ENCODE peak calls at places on chromosomes 5 and 9, in six cellular contexts. T, J, L, Q, C and H are unnamed samples.

GRCh38 chr9:95516221-95516735 is 493 bp downstream of the PTCH1 start:
- DNase-seq in J (no peak), T (peak), C (no peak), Q (peak), L (no peak), H (no peak)

GRCh38 chr9:70340572-70340971 is 73.9 kb downstream of the KLF9 start:
- DNase-seq in J (no peak), T (peak), Q (no peak), L (no peak), C (peak), H (no peak)

GRCh38 chr9:134494905-134495304 is 146.7 kb upstream of the COL5A1 start:
- DNase-seq in T (no peak), Q (no peak), J (no peak), C (no peak), L (no peak), H (no peak)

GRCh38 chr5:96972599-96973334 is 36.9 kb downstream of the LNPEP start:
- DNase-seq in Q (no peak), C (no peak), L (no peak), T (no peak), J (no peak), H (no peak)

GRCh38 chr5:136193396-136193935 is 504 bp upstream of the SMIM32 start:
- DNase-seq in T (no peak), Q (no peak), J (no peak), C (no peak), L (no peak), H (no peak)

GRCh38 chr5:83444445-83444844 is 27.1 kb upstream of the VCAN start:
- DNase-seq in T (no peak), Q (no peak), L (no peak), C (no peak), J (no peak), H (no peak)

GRCh38 chr9:129394920-129395279 is 216.8 kb upstream of the IER5L start:
- DNase-seq in C (no peak), L (no peak), Q (no peak), T (no peak), J (no peak), H (no peak)

GRCh38 chr5:72046106-72046505 is 61.2 kb upstream of the MAP1B start:
- DNase-seq in L (no peak), T (no peak), J (no peak), C (no peak), Q (no peak), H (no peak)

GRCh38 chr5:157549954-157550549 is 25.5 kb downstream of the ADAM19 start:
- DNase-seq in J (no peak), T (no peak), Q (no peak), L (no peak), C (no peak), H (no peak)

GRCh38 chr5:115545065-115545882 is 699 bp upstream of the FEM1C start:
- DNase-seq in L (no peak), T (no peak), C (no peak), Q (no peak), J (no peak), H (no peak)

GRCh38 chr5:919356-920000 is 26.8 kb downstream of the TRIP13 start:
- DNase-seq in T (peak), L (no peak), Q (no peak), J (no peak), C (no peak), H (no peak)

GRCh38 chr5:74641778-74642542 is 1.4 kb upstream of the ENC1 start:
- DNase-seq in T (peak), J (peak), C (peak), Q (peak), L (no peak), H (peak)

GRCh38 chr9:35517552-35518211 is 27.8 kb downstream of the RUSC2 start:
- DNase-seq in C (no peak), Q (no peak), L (no peak), J (no peak), T (no peak), H (no peak)

GRCh38 chr5:177362102-177362868 is 4.6 kb downstream of the RGS14 start:
- DNase-seq in J (no peak), Q (no peak), C (peak), L (no peak), T (no peak), H (no peak)

GRCh38 chr9:108836319-108836718 is 19.5 kb downstream of the ACTL7B start:
- DNase-seq in C (no peak), J (no peak), L (no peak), Q (no peak), T (no peak), H (no peak)

GRCh38 chr5:141692919-141693848 is 11.2 kb upstream of the ARAP3 start:
- DNase-seq in T (no peak), C (peak), J (no peak), Q (no peak), L (no peak), H (no peak)

GRCh38 chr5:100659080-100659479 is 123.9 kb downstream of the FAM174A start:
- DNase-seq in Q (no peak), J (no peak), L (no peak), C (no peak), T (no peak), H (no peak)

GRCh38 chr5:92237896-92238295 is 854.8 kb upstream of the ARRDC3 start:
- DNase-seq in Q (no peak), L (no peak), C (peak), J (no peak), T (no peak), H (no peak)

GRCh38 chr5:3341446-3342240 is 254.0 kb upstream of the IRX1 start:
- DNase-seq in Q (no peak), J (no peak), C (no peak), L (no peak), T (no peak), H (no peak)

GRCh38 chr9:81266086-81266485 is 423.3 kb downstream of the TLE1 start:
- DNase-seq in J (no peak), Q (no peak), C (no peak), T (no peak), L (no peak), H (no peak)

GRCh38 chr9:24900179-24900578 is 354.5 kb upstream of the IZUMO3 start:
- DNase-seq in T (no peak), J (no peak), Q (no peak), L (no peak), C (no peak), H (no peak)

GRCh38 chr9:137973829-137974416 is 96.3 kb downstream of the CACNA1B start:
- DNase-seq in T (no peak), Q (peak), C (no peak), L (no peak), J (no peak), H (no peak)

GRCh38 chr5:132437604-132438275 is 52.8 kb downstream of the IRF1 start:
- DNase-seq in L (peak), J (peak), T (peak), C (peak), Q (peak), H (no peak)

GRCh38 chr5:56052735-56053134 is 58.0 kb upstream of the IL6ST start:
- DNase-seq in Q (no peak), T (no peak), C (no peak), J (no peak), L (no peak), H (no peak)

GRCh38 chr9:4137234-4137633 is 162.6 kb downstream of the GLIS3 start:
- DNase-seq in J (no peak), Q (no peak), T (peak), L (no peak), C (peak), H (no peak)

GRCh38 chr5:153654892-153655520 is 164.5 kb downstream of the GRIA1 start:
- DNase-seq in J (no peak), L (no peak), C (no peak), Q (no peak), T (no peak), H (no peak)

GRCh38 chr5:93307557-93307956 is 273.5 kb downstream of the NR2F1-AS1 start:
- DNase-seq in Q (no peak), T (no peak), J (no peak), C (peak), L (no peak), H (no peak)

GRCh38 chr5:77777281-77777892 is 1.2 kb upstream of the TBCA start:
- DNase-seq in T (no peak), L (no peak), C (peak), J (no peak), Q (no peak), H (no peak)

GRCh38 chr5:125227333-125228075 is 481.1 kb upstream of the ZNF608 start:
- DNase-seq in Q (peak), T (peak), L (peak), J (no peak), C (no peak), H (peak)

GRCh38 chr5:32942225-32942989 is 231.3 kb downstream of the NPR3 start:
- DNase-seq in C (no peak), L (peak), Q (no peak), T (peak), J (no peak), H (no peak)

GRCh38 chr5:14399054-14399657 is 182.4 kb upstream of the OTULINL start:
- DNase-seq in L (no peak), J (no peak), C (peak), Q (peak), T (peak), H (no peak)

GRCh38 chr5:122408592-122409219 is 96.7 kb downstream of the SNCAIP start:
- DNase-seq in J (no peak), T (no peak), C (no peak), L (no peak), Q (no peak), H (no peak)

GRCh38 chr9:88922091-88922490 is 69.2 kb upstream of the S1PR3 start:
- DNase-seq in J (no peak), Q (no peak), C (no peak), L (no peak), T (no peak), H (no peak)

GRCh38 chr5:56507348-56507930 is 274.3 kb upstream of the ANKRD55 start:
- DNase-seq in Q (no peak), T (no peak), L (no peak), C (no peak), J (no peak), H (no peak)

GRCh38 chr5:154181156-154181555 is 9.4 kb upstream of the GALNT10 start:
- DNase-seq in L (no peak), Q (no peak), J (no peak), C (no peak), T (no peak), H (no peak)

GRCh38 chr9:36603006-36603405 is 30.3 kb downstream of the MELK start:
- DNase-seq in T (no peak), Q (no peak), L (no peak), C (no peak), J (no peak), H (no peak)

GRCh38 chr5:142323480-142324376 is 1.1 kb downstream of the SPRY4 start:
- DNase-seq in Q (no peak), J (no peak), L (no peak), T (peak), C (peak), H (peak)

GRCh38 chr5:173429489-173430150 is 101.4 kb upstream of the STC2 start:
- DNase-seq in T (no peak), J (no peak), L (no peak), Q (no peak), C (peak), H (no peak)

DNA sequence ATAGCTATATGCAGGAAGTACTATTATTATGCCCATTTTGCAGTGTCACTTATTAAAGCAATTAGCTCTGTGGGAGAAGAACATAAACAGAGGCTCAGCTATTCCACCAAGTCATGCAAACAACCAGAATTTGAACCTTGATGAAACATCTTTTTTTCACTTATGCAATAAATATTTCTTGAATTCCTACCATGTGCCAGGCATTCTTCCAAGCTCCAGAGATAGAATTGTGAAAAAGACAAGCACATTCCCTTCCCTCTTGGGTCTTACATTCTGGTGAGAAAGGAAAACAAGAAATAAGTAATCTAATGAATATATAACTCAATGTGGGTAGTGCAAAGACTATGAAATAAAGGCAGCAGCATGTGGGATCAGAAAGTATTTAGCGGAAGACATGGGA is 32.1 kb upstream of the ADRB2 start:
- DNase-seq in Q (no peak), T (no peak), C (no peak), J (no peak), L (no peak), H (no peak)
- H3K27ac ChIP-seq in Q (no peak), T (no peak), C (no peak), J (no peak), L (no peak), H (no peak)

DNA sequence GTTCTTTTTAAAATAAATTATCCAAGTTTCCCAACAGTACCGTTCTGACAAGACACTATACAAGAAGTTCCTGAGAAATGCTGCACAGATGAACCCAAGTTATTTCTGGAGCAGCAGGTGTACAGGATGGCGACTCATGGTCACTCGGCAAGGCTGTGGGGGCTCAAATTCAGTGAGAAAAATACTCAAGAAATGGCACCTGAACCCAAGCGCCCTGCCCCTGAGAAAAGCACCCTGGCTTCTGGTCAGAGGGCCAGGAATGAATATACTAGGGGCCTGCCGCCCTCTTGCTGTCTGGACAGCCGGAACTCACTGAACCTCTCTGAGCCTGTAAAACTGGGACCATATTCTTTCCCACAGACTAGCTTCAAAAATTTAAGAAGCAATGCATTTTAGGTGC is 1.6 kb downstream of the RAPGEF1 start:
- DNase-seq in T (no peak), C (no peak), Q (no peak), L (no peak), J (no peak), H (no peak)
- H3K27ac ChIP-seq in T (no peak), C (peak), Q (no peak), L (no peak), J (no peak), H (no peak)

GRCh38 chr9:16705121-16705604 is 165.3 kb downstream of the BNC2 start:
- DNase-seq in J (peak), L (peak), Q (peak), T (peak), C (peak), H (peak)
- H3K27ac ChIP-seq in J (no peak), L (no peak), Q (peak), T (no peak), C (no peak), H (no peak)

DNA sequence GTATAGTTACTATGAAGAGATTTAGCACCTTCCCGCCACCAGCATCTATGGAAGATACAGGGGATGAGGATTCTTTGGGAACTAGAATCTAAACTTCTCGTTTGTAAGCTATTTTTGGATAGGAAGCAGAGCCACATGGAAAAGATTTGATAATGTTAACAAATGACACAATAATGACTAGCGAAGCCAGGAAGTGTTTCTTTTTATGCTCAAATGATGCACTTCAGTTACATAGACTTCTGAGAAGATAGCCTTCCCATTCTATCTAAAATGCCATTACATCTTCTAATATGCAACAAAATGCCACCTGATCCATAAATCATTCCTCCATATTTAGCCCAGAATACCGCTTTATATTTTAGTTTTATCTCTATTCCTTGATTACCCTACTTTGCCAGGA is 17.0 kb upstream of the TNC start:
- DNase-seq in Q (no peak), C (no peak), T (no peak), L (no peak), J (no peak), H (no peak)
- H3K27ac ChIP-seq in Q (no peak), C (no peak), T (no peak), L (no peak), J (no peak), H (no peak)

GRCh38 chr9:87108639-87109038 is 161.3 kb upstream of the GAS1 start:
- DNase-seq in J (peak), C (no peak), L (no peak), T (peak), Q (peak), H (no peak)
- H3K27ac ChIP-seq in J (no peak), C (no peak), L (no peak), T (no peak), Q (peak), H (no peak)

GRCh38 chr9:136847827-136848392 is 1.3 kb upstream of the PHPT1 start:
- DNase-seq in C (peak), T (peak), Q (peak), L (peak), J (no peak), H (peak)
- H3K27ac ChIP-seq in C (peak), T (peak), Q (peak), L (no peak), J (no peak), H (peak)

GRCh38 chr5:159772698-159773061 is 143.6 kb upstream of the ADRA1B start:
- DNase-seq in C (no peak), Q (no peak), L (no peak), T (no peak), J (no peak), H (no peak)
- H3K27ac ChIP-seq in C (peak), Q (peak), L (no peak), T (no peak), J (no peak), H (no peak)

GRCh38 chr5:39102684-39103155 is 28.5 kb upstream of the RICTOR start:
- DNase-seq in L (no peak), T (no peak), C (peak), Q (no peak), J (no peak), H (no peak)

GRCh38 chr5:39100301-39100850 is 26.2 kb upstream of the RICTOR start:
- DNase-seq in T (no peak), J (no peak), L (no peak), C (no peak), Q (no peak), H (no peak)

GRCh38 chr5:39104221-39104620 is 30.0 kb upstream of the RICTOR start:
- DNase-seq in L (no peak), Q (no peak), J (no peak), T (no peak), C (no peak), H (no peak)

GRCh38 chr5:39099831-39100230 is 25.6 kb upstream of the RICTOR start:
- DNase-seq in L (no peak), T (no peak), C (no peak), Q (no peak), J (no peak), H (no peak)

DNA sequence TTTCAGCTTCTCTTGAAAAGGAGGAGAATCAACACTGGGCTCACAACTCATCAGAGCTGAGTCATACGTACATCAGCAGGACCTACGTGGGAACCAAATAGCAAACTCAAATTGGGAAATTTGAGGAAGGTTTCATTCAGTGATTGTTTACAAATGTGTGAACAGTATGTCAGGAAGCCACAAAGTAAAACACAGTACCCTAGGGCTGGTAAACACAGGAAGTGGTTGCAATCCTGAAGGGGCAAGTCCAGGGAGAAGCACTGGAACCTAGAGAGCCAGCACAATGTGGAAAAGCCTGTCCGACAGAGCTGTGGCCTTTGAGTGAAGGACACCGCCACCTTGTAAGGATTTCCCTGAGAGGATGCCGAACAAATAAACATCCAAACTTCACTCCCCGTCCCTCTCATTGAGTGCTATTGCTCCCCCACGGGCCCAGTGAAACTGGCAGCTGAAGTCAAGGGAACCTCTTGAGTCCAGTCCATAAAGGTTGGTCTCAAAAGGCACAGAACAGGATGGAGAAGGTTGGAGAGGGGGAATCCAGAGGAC is 26.7 kb upstream of the RICTOR start:
- DNase-seq in L (no peak), C (peak), J (no peak), Q (no peak), T (no peak), H (no peak)
- H3K27ac ChIP-seq in L (no peak), C (peak), J (no peak), Q (no peak), T (no peak), H (no peak)

GRCh38 chr9:19184144-19184917 is 46.2 kb upstream of the DENND4C start:
- DNase-seq in T (no peak), C (peak), L (peak), Q (peak), J (peak), H (peak)
- H3K27ac ChIP-seq in T (peak), C (peak), L (no peak), Q (peak), J (peak), H (peak)